ENCODE peak calls at places on chromosomes 6 and 20, in four cellular contexts. G, E, A and V are unnamed samples.

GRCh38 chr6:72850469-72850868 is 228.6 kb downstream of the KCNQ5 start:
- DNase-seq in G (no peak), E (no peak), A (no peak), V (no peak)

GRCh38 chr6:45377041-45377554 is 636 bp downstream of the SUPT3H start:
- DNase-seq in G (no peak), E (no peak), A (no peak), V (peak; percentile 6)

GRCh38 chr6:20691185-20691584 is 156.9 kb downstream of the CDKAL1 start:
- DNase-seq in G (no peak), E (no peak), A (no peak), V (no peak)

GRCh38 chr20:11217322-11217989 is 543.7 kb upstream of the JAG1 start:
- DNase-seq in G (no peak), E (no peak), A (no peak), V (no peak)

GRCh38 chr6:17945111-17945510 is 42.3 kb downstream of the KIF13A start:
- DNase-seq in G (no peak), E (no peak), A (peak; percentile 50), V (no peak)

GRCh38 chr6:17343215-17343614 is 50.2 kb upstream of the CAP2 start:
- DNase-seq in G (no peak), E (no peak), A (no peak), V (no peak)

GRCh38 chr6:132768051-132768517 is 10.4 kb upstream of the VNN2 start:
- DNase-seq in G (peak; percentile 5), E (peak; percentile 67), A (no peak), V (peak; percentile 39)

GRCh38 chr6:56474531-56474930 is 168.2 kb downstream of the DST start:
- DNase-seq in G (no peak), E (no peak), A (no peak), V (no peak)

GRCh38 chr6:12955996-12956395 is 239.4 kb downstream of the PHACTR1 start:
- DNase-seq in G (no peak), E (no peak), A (no peak), V (no peak)

GRCh38 chr6:44527191-44527960 is 139.9 kb downstream of the CDC5L start:
- DNase-seq in G (no peak), E (no peak), A (no peak), V (no peak)

GRCh38 chr6:159700970-159701369 is 7.9 kb upstream of the SOD2 start:
- DNase-seq in G (no peak), E (no peak), A (no peak), V (no peak)

GRCh38 chr20:13736792-13737191 is 47.9 kb downstream of the ESF1 start:
- DNase-seq in G (no peak), E (no peak), A (peak; percentile 59), V (no peak)

GRCh38 chr6:27312146-27312949 is at the start of gene POM121L2:
- DNase-seq in G (peak; percentile 45), E (peak; percentile 79), A (peak; percentile 28), V (peak; percentile 82)

GRCh38 chr6:138655828-138656227 is 117.7 kb upstream of the CCDC28A start:
- DNase-seq in G (no peak), E (no peak), A (no peak), V (no peak)

GRCh38 chr6:127207591-127208120 is 59.0 kb upstream of the RNF146 start:
- DNase-seq in G (no peak), E (no peak), A (peak; percentile 51), V (no peak)

GRCh38 chr6:158290659-158291058 is 21.6 kb upstream of the TULP4 start:
- DNase-seq in G (no peak), E (no peak), A (no peak), V (peak; percentile 65)

GRCh38 chr6:33432546-33432945 is 12.7 kb downstream of the SYNGAP1 start:
- DNase-seq in G (no peak), E (no peak), A (no peak), V (no peak)

GRCh38 chr6:138231399-138231886 is 13.2 kb upstream of the PBOV1 start:
- DNase-seq in G (no peak), E (no peak), A (peak; percentile 12), V (no peak)

GRCh38 chr20:52192296-52193007 is 873 bp upstream of the ZFP64 start:
- DNase-seq in G (no peak), E (no peak), A (peak; percentile 6), V (peak; percentile 68)

GRCh38 chr6:121592955-121593665 is 157.7 kb downstream of the GJA1 start:
- DNase-seq in G (no peak), E (no peak), A (no peak), V (no peak)

GRCh38 chr6:16239090-16239797 is 857 bp downstream of the GMPR start:
- DNase-seq in G (no peak), E (peak; percentile 84), A (peak; percentile 70), V (peak; percentile 46)

GRCh38 chr6:63816979-63817436 is 181.4 kb downstream of the PHF3 start:
- DNase-seq in G (no peak), E (no peak), A (no peak), V (peak; percentile 18)

GRCh38 chr6:160106010-160106409 is 15.6 kb upstream of the SLC22A1 start:
- DNase-seq in G (no peak), E (no peak), A (no peak), V (no peak)

GRCh38 chr20:64166712-64167615 is 2.7 kb downstream of the MYT1 start:
- DNase-seq in G (no peak), E (no peak), A (no peak), V (no peak)

GRCh38 chr20:50980071-50980681 is 21.6 kb downstream of the MOCS3 start:
- DNase-seq in G (no peak), E (no peak), A (peak; percentile 99), V (no peak)

GRCh38 chr6:97437087-97437486 is 154.1 kb upstream of the MMS22L start:
- DNase-seq in G (no peak), E (no peak), A (peak; percentile 22), V (peak; percentile 16)

GRCh38 chr6:168037856-168038255 is 40.4 kb downstream of the KIF25 start:
- DNase-seq in G (no peak), E (no peak), A (no peak), V (no peak)

GRCh38 chr6:149026530-149026942 is 279.7 kb downstream of the UST start:
- DNase-seq in G (peak; percentile 33), E (no peak), A (peak; percentile 91), V (no peak)

GRCh38 chr6:110328231-110328630 is 29.9 kb downstream of the METTL24 start:
- DNase-seq in G (no peak), E (no peak), A (peak; percentile 15), V (no peak)

GRCh38 chr6:137728386-137729349 is 138.4 kb upstream of the TNFAIP3 start:
- DNase-seq in G (no peak), E (no peak), A (peak; percentile 62), V (no peak)

GRCh38 chr6:159540152-159540551 is 152.9 kb downstream of the SOD2 start:
- DNase-seq in G (peak; percentile 25), E (no peak), A (no peak), V (no peak)

GRCh38 chr6:132190815-132191175 is 210.5 kb downstream of the MOXD1 start:
- DNase-seq in G (no peak), E (no peak), A (peak; percentile 72), V (no peak)

GRCh38 chr6:16822975-16823374 is 61.7 kb upstream of the ATXN1 start:
- DNase-seq in G (no peak), E (no peak), A (no peak), V (no peak)

GRCh38 chr20:11331096-11331495 is 586.6 kb upstream of the BTBD3 start:
- DNase-seq in G (no peak), E (no peak), A (no peak), V (no peak)

DNA sequence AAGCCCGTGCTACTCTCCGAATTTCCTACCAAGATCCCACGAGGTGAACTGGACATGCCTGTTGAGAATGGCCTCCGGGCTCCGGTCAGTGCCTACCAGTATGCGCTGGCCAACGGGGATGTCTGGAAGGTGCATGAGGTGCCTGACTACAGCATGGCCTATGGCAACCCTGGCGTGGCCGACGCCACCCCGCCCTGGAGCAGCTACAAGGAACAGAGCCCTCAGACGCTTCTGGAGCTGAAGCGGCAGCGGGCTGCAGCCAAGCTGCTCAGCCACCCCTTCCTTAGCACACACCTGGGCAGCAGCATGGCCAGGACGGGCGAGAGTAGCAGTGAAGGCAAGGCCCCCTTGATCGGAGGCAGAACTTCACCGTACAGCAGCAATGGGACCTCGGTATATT is 8.0 kb upstream of the FAM83D start:
- DNase-seq in G (no peak), E (no peak), A (no peak), V (no peak)
- TF ChIP-seq CTCF in G (no peak), E (no peak), A (no peak), V (no peak)

DNA sequence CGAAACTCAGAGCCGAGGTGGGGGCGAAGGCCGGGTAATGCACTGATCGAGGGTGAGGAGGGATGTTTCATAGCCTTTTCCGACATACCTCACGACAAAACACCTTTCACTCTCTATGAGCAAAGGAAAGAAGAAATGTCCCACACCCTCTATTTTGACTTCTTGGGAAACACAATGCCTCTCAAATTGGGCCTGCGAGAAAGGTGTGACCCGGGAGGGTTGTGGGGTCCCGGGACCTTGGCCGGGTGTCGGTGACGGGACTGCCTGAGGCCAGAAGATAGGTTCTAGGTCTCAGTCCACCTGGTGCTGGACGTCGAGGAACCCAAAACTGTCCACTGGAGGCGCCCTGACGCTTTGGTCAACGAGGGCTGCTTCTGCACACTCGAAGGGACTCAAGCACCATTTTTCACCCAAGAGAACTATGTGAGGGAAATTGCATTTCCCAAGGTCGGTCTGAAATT is 41.1 kb upstream of the OSTM1 start:
- DNase-seq in G (no peak), E (peak; percentile 73), A (no peak), V (peak; percentile 64)
- TF ChIP-seq CTCF in G (peak; percentile 54), E (peak; percentile 36), A (peak; percentile 50), V (no peak)

DNA sequence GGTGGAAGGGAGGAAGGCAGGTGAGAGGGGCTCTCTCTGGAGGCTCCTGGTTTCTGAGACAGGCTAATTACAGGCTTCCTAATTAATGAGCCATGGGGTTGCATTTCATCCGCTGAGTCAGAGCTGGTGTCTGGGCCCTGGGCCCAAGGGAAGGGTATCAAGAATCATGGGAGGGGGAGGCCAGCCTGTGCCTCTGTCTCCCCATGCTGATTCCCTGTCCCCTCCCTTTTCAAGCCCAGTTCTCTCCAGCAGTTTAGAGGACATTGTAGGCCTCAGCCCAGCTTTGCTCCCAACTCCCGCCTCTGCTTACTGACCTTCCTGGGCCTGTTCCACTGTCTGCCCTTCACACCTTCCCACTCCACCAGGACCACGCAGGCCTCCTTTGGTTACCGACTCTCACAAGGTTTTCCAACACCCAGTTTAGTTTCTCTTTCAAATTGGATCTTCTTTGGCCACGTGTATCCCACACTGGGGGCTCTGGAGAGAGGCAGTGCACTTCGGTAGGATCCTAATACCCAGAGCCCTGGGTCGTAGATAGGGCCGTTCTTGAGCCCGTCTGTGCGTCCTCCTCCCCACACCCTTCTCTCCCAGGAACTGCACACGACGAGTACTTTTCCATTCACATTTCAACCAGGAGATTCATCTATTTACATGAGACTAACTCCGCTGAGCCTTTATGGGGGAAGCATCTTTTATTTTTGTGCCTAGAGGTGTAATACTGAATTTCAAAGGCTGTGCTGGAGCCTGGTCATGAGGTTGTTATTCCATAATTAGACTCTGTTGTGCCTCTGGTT is 18.2 kb upstream of the AVP start:
- DNase-seq in G (no peak), E (no peak), A (no peak), V (no peak)
- TF ChIP-seq CTCF in G (no peak), E (no peak), A (no peak), V (no peak)

DNA sequence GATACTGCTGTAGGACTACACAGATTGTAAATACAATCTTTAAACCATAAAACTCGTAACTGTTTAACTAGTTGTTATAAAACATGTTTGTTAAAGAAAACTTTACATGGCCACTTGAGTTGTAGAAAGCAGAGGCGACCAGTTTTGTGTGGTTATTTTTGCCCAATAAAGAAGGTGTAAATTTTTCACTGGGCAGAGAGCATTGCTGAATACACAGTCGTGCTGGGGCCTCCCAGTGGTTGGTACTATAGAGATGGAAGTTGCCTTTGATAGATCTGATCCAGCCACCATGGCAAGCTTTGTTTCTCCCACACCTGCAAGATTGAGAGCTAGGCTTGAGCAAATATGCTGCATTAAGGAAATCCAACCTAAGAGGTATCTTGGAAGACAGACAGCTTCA is 34.0 kb upstream of the YWHAB start:
- DNase-seq in G (no peak), E (no peak), A (no peak), V (no peak)
- TF ChIP-seq CTCF in G (no peak), E (no peak), A (no peak), V (no peak)

GRCh38 chr20:61896058-61896961 is 169.4 kb downstream of the TAF4 start:
- DNase-seq in G (peak; percentile 61), E (peak; percentile 76), A (peak; percentile 27), V (peak; percentile 85)
- TF ChIP-seq CTCF in G (peak; percentile 88), E (peak; percentile 57), A (peak; percentile 89), V (peak; percentile 75)